ENCODE peak calls at places on chromosomes 11 and 22, in four cellular contexts. T is endothelial cell, M is astrocyte of the cerebellum, I is epithelial cell of proximal tubule. D is an unnamed sample.

GRCh38 chr11:20672575-20672974 is 3.2 kb downstream of the NELL1 start:
- DNase-seq in T (no peak), M (no peak), I (no peak), D (no peak)

GRCh38 chr11:74057251-74058151 is 48.6 kb upstream of the UCP3 start:
- DNase-seq in T (no peak), M (peak), I (no peak), D (no peak)

GRCh38 chr11:64519541-64519940 is 71.5 kb upstream of the SLC22A12 start:
- DNase-seq in T (no peak), M (no peak), I (no peak), D (peak)

GRCh38 chr11:118715245-118715807 is 35.9 kb upstream of the TREH start:
- DNase-seq in T (no peak), M (peak), I (no peak), D (no peak)

GRCh38 chr11:70381350-70381749 is 17.0 kb upstream of the CTTN start:
- DNase-seq in T (no peak), M (no peak), I (no peak), D (peak)

GRCh38 chr11:7019500-7020182 is 505 bp downstream of the ZNF214 start:
- DNase-seq in T (peak), M (peak), I (no peak), D (peak)

GRCh38 chr22:44567846-44568493 is 69.9 kb upstream of the RTL6 start:
- DNase-seq in T (peak), M (peak), I (no peak), D (peak)

GRCh38 chr11:120208012-120208441 is 2.8 kb upstream of the OAF start:
- DNase-seq in T (no peak), M (no peak), I (no peak), D (no peak)

GRCh38 chr11:103202048-103202651 is 92.9 kb downstream of the DYNC2H1 start:
- DNase-seq in T (no peak), M (peak), I (peak), D (no peak)

GRCh38 chr11:72352859-72353551 is 81.3 kb downstream of the CLPB start:
- DNase-seq in T (peak), M (peak), I (no peak), D (no peak)

GRCh38 chr11:36131719-36132349 is 157.4 kb downstream of the COMMD9 start:
- DNase-seq in T (peak), M (no peak), I (no peak), D (no peak)

GRCh38 chr11:74989269-74989655 is 529 bp downstream of the NEU3 start:
- DNase-seq in T (no peak), M (no peak), I (no peak), D (no peak)

DNA sequence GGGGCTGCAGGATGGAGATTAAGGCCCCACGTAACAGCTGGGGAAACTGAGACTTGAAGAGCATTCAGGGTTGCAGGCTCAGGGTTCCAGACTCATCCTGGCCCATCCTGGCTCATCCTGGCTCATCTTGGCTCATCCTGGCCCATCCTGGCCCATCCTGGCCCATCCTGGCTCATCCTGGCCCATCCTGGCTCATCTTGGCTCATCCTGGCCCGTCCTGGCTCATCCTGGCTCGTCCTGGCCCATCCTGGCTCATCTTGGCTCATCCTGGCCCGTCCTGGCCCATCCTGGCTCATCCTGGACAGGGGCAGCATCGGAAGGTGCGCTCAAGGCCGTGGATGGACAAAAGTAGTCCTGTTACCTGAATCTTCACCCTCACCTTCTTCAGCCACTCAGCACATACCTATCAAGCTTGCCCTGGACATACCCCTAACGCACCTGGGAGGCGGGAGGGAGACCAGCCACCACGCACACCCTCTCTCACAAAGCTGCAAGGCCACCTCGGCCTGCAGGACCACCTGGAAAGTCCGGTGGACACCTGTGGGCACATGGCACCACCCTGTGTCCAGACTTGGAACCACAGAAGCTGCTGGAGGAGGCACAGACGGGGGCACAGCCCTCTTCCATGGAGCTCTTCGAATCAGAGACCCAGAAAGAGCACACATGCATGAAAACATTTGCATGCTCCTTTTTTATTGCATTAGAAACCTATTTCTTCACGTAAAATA is 20.3 kb upstream of the NLRP6 start:
- DNase-seq in T (no peak), M (no peak), I (no peak), D (no peak)
- TF ChIP-seq CTCF in T (no peak), M (no peak), I (peak), D (peak)

GRCh38 chr22:40156001-40156516 is 21.7 kb upstream of the TNRC6B start:
- DNase-seq in T (no peak), M (no peak), I (no peak), D (no peak)
- TF ChIP-seq CTCF in T (no peak), M (peak), I (peak), D (peak)

GRCh38 chr11:128555606-128556005 is 31.8 kb downstream of the ETS1 start:
- DNase-seq in T (no peak), M (no peak), I (no peak), D (no peak)
- TF ChIP-seq CTCF in T (no peak), M (peak), I (peak), D (peak)

GRCh38 chr22:39244073-39244495 is 698 bp downstream of the PDGFB start:
- DNase-seq in T (no peak), M (no peak), I (no peak), D (no peak)
- TF ChIP-seq CTCF in T (no peak), M (no peak), I (peak), D (no peak)

GRCh38 chr11:85534806-85535205 is 92.3 kb downstream of the DLG2 start:
- DNase-seq in T (no peak), M (no peak), I (no peak), D (no peak)
- TF ChIP-seq CTCF in T (no peak), M (no peak), I (no peak), D (no peak)